ENCODE peak calls at places on chromosomes 16 and 17, in five cellular contexts. O is fibroblast of lung, S is fibroblast of villous mesenchyme, P is lower leg skin, U is transverse colon. Q is an unnamed sample.

GRCh38 chr16:85334718-85335583 is 222.7 kb upstream of the CIBAR2 start:
- DNase-seq in P (no peak), U (peak), O (no peak), S (peak), Q (no peak)

GRCh38 chr17:13017623-13018462 is at the start of gene ELAC2:
- DNase-seq in S (peak), P (peak), O (peak), U (peak), Q (peak)

GRCh38 chr16:79042886-79043285 is 557.7 kb downstream of the MAF start:
- DNase-seq in S (no peak), U (no peak), P (no peak), O (no peak), Q (no peak)

GRCh38 chr17:28228109-28228840 is 90.7 kb upstream of the TMEM97 start:
- DNase-seq in S (no peak), P (no peak), U (no peak), O (no peak), Q (no peak)

GRCh38 chr16:6835941-6836340 is 496.7 kb upstream of the RBFOX1 start:
- DNase-seq in P (no peak), U (no peak), S (no peak), O (no peak), Q (no peak)

GRCh38 chr17:76987486-76987885 is 119.3 kb downstream of the MGAT5B start:
- DNase-seq in O (no peak), P (no peak), U (no peak), S (no peak), Q (no peak)

GRCh38 chr17:45792995-45793755 is 9.1 kb downstream of the CRHR1 start:
- DNase-seq in P (no peak), O (no peak), S (no peak), U (no peak), Q (no peak)

GRCh38 chr17:83062011-83062817 is 17.2 kb upstream of the METRNL start:
- DNase-seq in P (no peak), U (no peak), S (no peak), O (no peak), Q (peak)

GRCh38 chr17:59381716-59382570 is 50.5 kb downstream of the YPEL2 start:
- DNase-seq in O (no peak), S (no peak), U (peak), P (peak), Q (no peak)

GRCh38 chr17:32496348-32497078 is 9.7 kb downstream of the CDK5R1 start:
- DNase-seq in P (no peak), S (peak), U (no peak), O (peak), Q (no peak)

GRCh38 chr17:63275318-63275967 is 170.7 kb downstream of the CYB561 start:
- DNase-seq in P (no peak), S (peak), U (no peak), O (peak), Q (no peak)

GRCh38 chr17:28733346-28733745 is 4.8 kb downstream of the NEK8 start:
- DNase-seq in U (no peak), P (no peak), S (no peak), O (no peak), Q (no peak)

GRCh38 chr17:17907469-17907868 is 64.7 kb downstream of the TOM1L2 start:
- DNase-seq in P (no peak), S (no peak), O (no peak), U (no peak), Q (no peak)

GRCh38 chr17:49362723-49363117 is 670 bp upstream of the ZNF652 start:
- DNase-seq in U (no peak), S (no peak), O (no peak), P (no peak), Q (no peak)

GRCh38 chr17:40433551-40434384 is 9.5 kb upstream of the IGFBP4 start:
- DNase-seq in O (no peak), S (no peak), U (no peak), P (no peak), Q (no peak)

GRCh38 chr17:62724398-62725146 is 83.5 kb downstream of the MARCHF10 start:
- DNase-seq in P (no peak), O (no peak), S (peak), U (peak), Q (peak)

GRCh38 chr17:79658811-79659207 is 48.0 kb upstream of the RBFOX3 start:
- DNase-seq in O (peak), P (no peak), S (peak), U (peak), Q (no peak)

GRCh38 chr17:39923836-39924690 is 3.3 kb downstream of the ORMDL3 start:
- DNase-seq in S (peak), P (no peak), U (no peak), O (no peak), Q (no peak)

GRCh38 chr17:76578376-76578775 is 7.3 kb downstream of the ST6GALNAC2 start:
- DNase-seq in O (peak), P (no peak), S (no peak), U (no peak), Q (no peak)

GRCh38 chr16:56269276-56269675 is 78.0 kb downstream of the GNAO1 start:
- DNase-seq in S (no peak), P (no peak), U (no peak), O (no peak), Q (no peak)

GRCh38 chr16:56270828-56271227 is 79.5 kb downstream of the GNAO1 start:
- DNase-seq in P (no peak), O (no peak), U (no peak), S (no peak), Q (no peak)

GRCh38 chr16:56267888-56268287 is 76.6 kb downstream of the GNAO1 start:
- DNase-seq in O (no peak), P (no peak), S (no peak), U (no peak), Q (no peak)

GRCh38 chr16:56268799-56269198 is 77.5 kb downstream of the GNAO1 start:
- DNase-seq in P (no peak), U (no peak), O (no peak), S (no peak), Q (no peak)

DNA sequence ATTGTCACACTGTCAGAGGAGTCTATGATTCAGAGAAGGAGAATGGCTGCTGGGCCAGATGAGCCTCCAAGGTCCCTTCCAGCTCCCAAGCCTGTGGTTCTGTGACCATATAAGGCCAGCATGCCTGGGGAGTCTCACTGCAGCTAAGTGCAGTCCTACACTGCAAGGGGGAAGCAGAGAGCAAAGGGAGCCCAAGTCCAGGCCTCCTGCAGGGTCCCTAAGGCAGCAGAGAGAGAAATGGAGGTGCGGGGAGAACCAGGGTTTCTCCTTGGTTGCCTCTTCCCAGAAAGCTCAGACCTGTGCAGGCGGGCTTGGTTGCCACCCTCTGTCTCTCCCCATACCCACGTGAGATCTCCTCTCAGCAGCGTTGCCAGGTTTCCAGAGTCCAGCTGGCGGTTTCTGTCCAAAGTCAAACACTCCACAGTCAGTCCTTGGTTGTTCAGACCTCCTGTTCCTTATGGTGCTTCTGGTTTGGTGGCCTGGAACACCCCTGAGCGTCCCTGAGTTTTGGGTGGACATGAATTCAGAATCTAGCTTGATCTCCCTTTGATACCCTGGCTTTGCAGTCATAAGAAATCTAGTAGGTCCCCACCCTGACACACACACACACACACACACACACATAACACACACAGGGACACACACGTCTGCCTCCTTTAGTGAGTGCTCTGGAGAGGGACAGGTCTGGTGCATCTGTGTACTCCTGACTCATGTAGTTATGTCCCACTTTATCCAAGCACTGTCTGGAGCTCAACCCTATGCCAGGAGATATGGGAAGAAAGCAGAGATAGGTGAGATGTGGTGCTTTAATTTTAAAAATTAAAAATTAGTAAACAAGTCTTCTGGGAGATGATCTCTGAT is 78.8 kb downstream of the GNAO1 start:
- DNase-seq in S (peak), P (no peak), O (no peak), U (peak), Q (no peak)
- TF ChIP-seq CTCF in S (peak), P (no peak), O (peak), U (peak), Q (no peak)

GRCh38 chr17:30112794-30113193 is 3.8 kb upstream of the NSRP1 start:
- DNase-seq in P (no peak), U (no peak), S (no peak), O (no peak), Q (no peak)
- TF ChIP-seq CTCF in P (no peak), U (no peak), S (no peak), O (no peak), Q (no peak)

GRCh38 chr16:1564325-1564724 is 30.9 kb downstream of the TMEM204 start:
- DNase-seq in U (no peak), O (no peak), P (no peak), S (no peak), Q (no peak)
- TF ChIP-seq CTCF in U (no peak), O (peak), P (no peak), S (peak), Q (no peak)

DNA sequence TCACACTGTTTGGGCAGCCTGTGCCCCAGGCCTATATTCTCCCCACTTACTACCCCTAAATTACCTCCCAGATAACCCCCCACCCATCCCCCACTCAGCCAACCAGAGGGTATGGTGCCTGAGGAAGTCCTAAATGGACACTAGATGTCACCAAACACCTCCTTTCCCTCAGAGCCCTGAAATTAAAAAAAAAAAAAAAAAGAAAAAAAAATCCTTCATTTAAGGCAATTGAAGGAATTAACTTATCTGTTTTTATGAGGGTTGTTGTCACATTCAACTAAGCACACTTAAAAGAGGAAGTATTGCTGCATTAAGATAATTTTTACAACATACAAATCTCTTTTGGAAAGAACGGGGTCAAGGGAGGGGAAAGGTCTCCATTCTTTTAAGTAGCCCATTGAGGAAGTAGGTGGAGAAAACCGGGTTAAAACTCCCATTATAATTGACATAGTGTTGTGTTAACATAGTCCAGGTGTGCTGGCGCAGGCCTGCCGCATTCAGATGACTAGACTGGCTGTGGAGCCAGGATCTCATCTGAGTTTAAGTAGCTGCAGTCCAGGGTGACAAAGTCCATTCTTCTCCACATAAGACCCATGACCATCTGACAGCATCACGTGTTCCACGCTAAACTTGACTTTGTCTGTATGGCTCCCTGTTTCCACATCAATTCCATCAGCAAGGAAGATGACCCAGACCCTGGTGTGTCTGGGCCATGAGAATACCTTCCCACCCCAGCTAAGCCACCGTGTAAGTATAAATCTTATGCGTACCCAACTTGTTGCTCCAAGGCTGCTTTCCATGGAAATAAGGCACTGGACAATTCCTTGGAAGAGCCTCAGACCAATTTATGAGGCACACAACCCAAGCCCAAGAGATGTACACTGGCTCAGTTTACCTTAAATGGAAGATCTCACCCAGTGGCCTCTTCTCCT is 46.4 kb downstream of the SNX11 start:
- DNase-seq in P (no peak), U (peak), O (peak), S (peak), Q (no peak)
- TF ChIP-seq CTCF in P (no peak), U (peak), O (peak), S (peak), Q (no peak)

DNA sequence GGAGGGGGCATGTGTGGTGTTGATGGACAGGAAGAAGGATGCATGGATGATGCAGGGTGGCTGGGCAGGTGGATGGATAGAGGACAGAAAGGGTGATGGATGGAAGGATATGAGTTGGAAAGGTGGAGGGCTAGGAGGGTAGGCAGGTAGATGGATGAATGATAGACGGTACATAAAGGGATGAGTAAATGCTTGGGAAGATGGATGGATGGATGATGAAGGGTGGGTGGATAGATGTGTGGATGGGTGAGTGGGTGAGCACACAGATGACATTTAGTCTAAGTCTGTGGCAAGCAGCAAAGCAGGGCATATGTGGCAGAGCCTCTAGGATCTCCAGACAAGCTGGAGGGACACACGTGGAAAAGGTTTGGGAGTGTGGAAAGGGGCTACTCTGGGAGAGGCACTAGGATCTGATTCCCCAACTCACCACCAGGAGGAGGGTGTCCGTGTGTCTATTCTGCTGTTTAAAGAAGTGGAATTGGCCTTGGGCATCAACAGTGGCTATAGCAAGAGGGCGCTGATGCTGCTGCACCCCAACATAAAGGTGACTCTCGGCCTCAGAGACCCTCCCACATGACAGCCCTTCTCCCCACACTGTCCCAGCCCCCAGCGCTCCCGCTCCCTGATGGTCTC is 8.2 kb downstream of the PLD2 start:
- DNase-seq in P (no peak), O (no peak), S (no peak), U (no peak), Q (no peak)
- TF ChIP-seq CTCF in P (no peak), O (no peak), S (peak), U (peak), Q (no peak)

GRCh38 chr16:4713663-4714501 is 20.2 kb downstream of the ANKS3 start:
- DNase-seq in S (no peak), O (no peak), P (no peak), U (no peak), Q (no peak)

GRCh38 chr16:4709481-4709880 is 16.1 kb downstream of the NUDT16L1 start:
- DNase-seq in O (peak), S (peak), P (no peak), U (no peak), Q (no peak)

GRCh38 chr16:4718466-4718865 is 15.6 kb downstream of the ANKS3 start:
- DNase-seq in S (no peak), U (no peak), P (no peak), O (no peak), Q (no peak)

DNA sequence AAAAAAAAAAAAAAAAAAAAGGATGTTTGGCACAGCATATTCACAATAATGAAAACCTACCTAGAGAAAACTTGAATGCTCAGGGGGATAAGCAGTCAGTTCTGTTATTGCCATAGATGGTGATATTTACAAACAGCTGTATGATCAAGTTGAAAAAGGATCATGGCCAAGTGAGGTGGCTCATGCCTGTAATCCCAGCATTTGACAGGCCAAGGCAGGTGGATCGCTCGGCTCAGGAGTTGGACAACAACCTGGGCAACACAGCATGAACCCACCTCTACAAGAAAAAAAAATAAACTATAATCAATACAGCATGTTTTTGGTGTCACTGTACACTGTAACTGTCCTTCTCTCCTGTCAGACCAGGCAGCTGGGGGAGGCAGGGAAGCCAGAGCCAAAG is 19.1 kb downstream of the ANKS3 start:
- DNase-seq in S (no peak), O (no peak), P (no peak), U (no peak), Q (no peak)
- TF ChIP-seq CTCF in S (no peak), O (no peak), P (no peak), U (no peak), Q (no peak)

GRCh38 chr16:50902457-50902856 is 160.6 kb downstream of the CYLD start:
- DNase-seq in S (no peak), P (no peak), U (no peak), O (no peak), Q (no peak)
- TF ChIP-seq CTCF in S (no peak), P (no peak), U (no peak), O (no peak), Q (no peak)

DNA sequence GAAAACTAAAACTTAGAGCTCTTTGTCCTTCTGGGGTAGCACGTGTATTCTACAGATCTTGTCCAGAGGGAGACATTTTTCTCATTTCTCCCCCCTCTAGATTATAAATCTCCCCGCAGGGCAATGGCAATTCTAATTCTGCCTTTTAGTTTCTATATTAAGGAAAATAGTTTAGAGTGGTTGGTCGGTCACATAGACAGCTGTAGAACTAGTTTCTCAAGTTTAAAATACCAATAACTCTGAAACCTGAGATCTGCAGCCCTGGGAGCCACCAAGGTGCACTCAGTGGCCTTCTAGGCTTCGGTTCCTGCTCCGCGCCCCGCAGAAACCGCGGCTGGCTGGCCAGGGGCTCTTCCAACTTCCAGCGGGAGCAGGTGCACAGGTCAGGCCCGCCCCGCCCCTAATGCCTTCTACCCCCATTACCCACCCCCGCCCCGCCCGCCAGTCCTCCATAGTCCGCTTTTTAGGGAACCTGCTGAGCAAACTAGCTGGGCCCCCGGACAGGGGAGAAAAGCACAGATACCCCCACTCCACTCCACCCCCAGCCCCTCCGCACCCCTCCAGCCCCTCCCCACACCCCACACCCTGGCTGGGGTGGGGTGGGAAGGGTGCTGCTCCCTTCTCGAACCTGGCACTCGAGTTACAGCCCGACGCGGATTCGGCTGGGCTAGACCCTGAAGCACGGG is 432 bp downstream of the SLFN11 start:
- DNase-seq in U (peak), O (peak), P (no peak), S (peak), Q (peak)
- TF ChIP-seq CTCF in U (no peak), O (no peak), P (no peak), S (no peak), Q (no peak)

GRCh38 chr16:31451681-31452351 is 7.5 kb upstream of the ARMC5 start:
- DNase-seq in U (no peak), P (no peak), O (peak), S (peak), Q (no peak)
- TF ChIP-seq CTCF in U (peak), P (no peak), O (peak), S (peak), Q (no peak)

Q was measured in activated B cell treated with CpG ODN at 0.5 μM for 24 hours.